ENCODE peak calls at places on chromosomes 4 and X, in six cellular contexts. G is activated naive CD4-positive, alpha-beta T cell treated with anti-CD3 and anti-CD28 coated beads for 36 hours; Y is Caco-2; R is cardiac muscle cell; N is KBM-7; B is adrenal gland. D is an unnamed sample.

GRCh38 chrX:153766871-153767673 is 3.0 kb downstream of the PLXNB3 start:
- DNase-seq in N (no peak), R (no peak), Y (no peak), G (no peak), B (peak; percentile 83), D (no peak)

GRCh38 chrX:20530319-20530979 is 263.7 kb upstream of the RPS6KA3 start:
- DNase-seq in Y (peak; percentile 42), G (peak; percentile 69), R (peak; percentile 60), N (peak; percentile 75), B (peak; percentile 64), D (peak; percentile 64)

GRCh38 chrX:47272013-47272408 is 39.2 kb downstream of the USP11 start:
- DNase-seq in Y (no peak), G (no peak), B (peak; percentile 2), N (no peak), R (no peak), D (no peak)

GRCh38 chr4:153838564-153838963 is 49.7 kb upstream of the SFRP2 start:
- DNase-seq in Y (no peak), G (no peak), N (no peak), B (no peak), R (no peak), D (no peak)

GRCh38 chr4:11106190-11106589 is 322.5 kb downstream of the HS3ST1 start:
- DNase-seq in N (peak; percentile 4), B (no peak), R (no peak), Y (no peak), G (no peak), D (no peak)

GRCh38 chr4:74659576-74660411 is 134.5 kb downstream of the BTC start:
- DNase-seq in Y (peak; percentile 72), B (peak; percentile 54), G (no peak), N (peak; percentile 40), R (no peak), D (peak; percentile 99)

GRCh38 chr4:114495471-114495928 is 103.1 kb upstream of the UGT8 start:
- DNase-seq in G (no peak), Y (no peak), B (no peak), R (peak; percentile 1), N (no peak), D (no peak)

GRCh38 chr4:87934973-87935372 is 40.5 kb upstream of the SPP1 start:
- DNase-seq in B (no peak), Y (no peak), R (no peak), G (no peak), N (no peak), D (no peak)

GRCh38 chrX:150258463-150259430 is 104.4 kb upstream of the MAMLD1 start:
- DNase-seq in N (no peak), G (no peak), R (no peak), B (no peak), Y (no peak), D (peak; percentile 42)

GRCh38 chr4:173418636-173419035 is 19.7 kb upstream of the SCRG1 start:
- DNase-seq in B (no peak), Y (no peak), N (peak; percentile 73), R (no peak), G (no peak), D (no peak)

GRCh38 chr4:183017962-183018361 is 81.1 kb upstream of the WWC2 start:
- DNase-seq in N (no peak), B (no peak), R (no peak), Y (no peak), G (no peak), D (no peak)

GRCh38 chr4:153212755-153213154 is 8.5 kb downstream of the TRIM2 start:
- DNase-seq in Y (no peak), N (no peak), G (no peak), B (no peak), R (no peak), D (no peak)

GRCh38 chr4:54439831-54440243 is 210.7 kb downstream of the PDGFRA start:
- DNase-seq in R (no peak), N (peak; percentile 65), B (peak; percentile 47), Y (no peak), G (no peak), D (peak; percentile 41)

GRCh38 chr4:88818650-88819470 is 121.2 kb upstream of the NAP1L5 start:
- DNase-seq in Y (peak; percentile 53), B (peak; percentile 57), N (peak; percentile 56), R (peak; percentile 28), G (peak; percentile 72), D (peak; percentile 59)

GRCh38 chrX:31071262-31071661 is 579 bp downstream of the FTHL17 start:
- DNase-seq in N (no peak), R (no peak), G (no peak), B (no peak), Y (no peak), D (no peak)

GRCh38 chrX:2767631-2768455 is 16.0 kb downstream of the XG start:
- DNase-seq in R (no peak), G (no peak), B (peak; percentile 89), N (no peak), Y (peak; percentile 96), D (peak; percentile 21)

GRCh38 chr4:183139972-183140570 is 41.0 kb downstream of the WWC2 start:
- DNase-seq in B (no peak), N (no peak), G (no peak), Y (no peak), R (no peak), D (peak; percentile 58)

GRCh38 chr4:30840571-30840970 is 120.4 kb downstream of the PCDH7 start:
- DNase-seq in G (no peak), B (no peak), R (no peak), N (no peak), Y (no peak), D (peak; percentile 59)

GRCh38 chr4:166594326-166594946 is 639.9 kb downstream of the SPOCK3 start:
- DNase-seq in Y (peak; percentile 52), G (peak; percentile 5), B (peak; percentile 27), N (peak; percentile 32), R (peak; percentile 77), D (no peak)